ENCODE peak calls at places on chromosome 1, in nine cellular contexts. X is astrocyte, Q is PC-3, H is fibroblast of lung, G is neuronal stem cell, S is IMR-90, D is osteoblast, A is GM23338, T is hepatocyte. B is an unnamed sample.

GRCh38 chr1:21783679-21784603 is 992 bp upstream of the USP48 start:
- DNase-seq in X (peak; percentile 72), Q (no peak), H (peak; percentile 76), G (no peak), S (peak; percentile 83), D (peak; percentile 80), A (peak; percentile 99), T (peak; percentile 97), B (no peak)

GRCh38 chr1:44108241-44108640 is 10.4 kb upstream of the KLF17 start:
- DNase-seq in X (peak; percentile 78), Q (peak; percentile 18), H (peak; percentile 41), G (no peak), S (peak; percentile 67), D (peak; percentile 92), A (no peak), T (no peak), B (no peak)

GRCh38 chr1:8562222-8562621 is 244.3 kb downstream of the SLC45A1 start:
- DNase-seq in X (no peak), Q (no peak), H (no peak), G (no peak), S (no peak), D (no peak), A (no peak), T (no peak), B (no peak)

GRCh38 chr1:21866629-21867009 is 54.6 kb downstream of the LDLRAD2 start:
- DNase-seq in X (no peak), Q (peak; percentile 60), H (no peak), G (no peak), S (no peak), D (no peak), A (no peak), T (no peak), B (no peak)

GRCh38 chr1:194355488-194356106 is 1169.2 kb upstream of the B3GALT2 start:
- DNase-seq in X (no peak), Q (no peak), H (no peak), G (no peak), S (no peak), D (no peak), A (no peak), T (no peak), B (no peak)

GRCh38 chr1:6544831-6545230 is 9.5 kb downstream of the NOL9 start:
- DNase-seq in X (peak; percentile 84), Q (peak; percentile 78), H (no peak), G (no peak), S (peak; percentile 80), D (peak; percentile 93), A (no peak), T (no peak), B (no peak)

GRCh38 chr1:98323396-98323795 is 338.1 kb upstream of the SNX7 start:
- DNase-seq in X (peak; percentile 88), Q (peak; percentile 89), H (peak; percentile 87), G (no peak), S (peak; percentile 82), D (peak; percentile 91), A (no peak), T (no peak), B (peak; percentile 39)

GRCh38 chr1:41679531-41679930 is 195.0 kb upstream of the EDN2 start:
- DNase-seq in X (no peak), Q (no peak), H (no peak), G (no peak), S (no peak), D (no peak), A (no peak), T (no peak), B (no peak)

GRCh38 chr1:7940745-7941436 is at the start of gene TNFRSF9:
- DNase-seq in X (peak; percentile 61), Q (peak; percentile 38), H (no peak), G (no peak), S (peak; percentile 54), D (no peak), A (no peak), T (peak; percentile 61), B (no peak)

GRCh38 chr1:191696371-191696770 is 461.9 kb upstream of the RGS18 start:
- DNase-seq in X (no peak), Q (no peak), H (no peak), G (no peak), S (no peak), D (no peak), A (no peak), T (no peak), B (no peak)

GRCh38 chr1:191693797-191694196 is 464.5 kb upstream of the RGS18 start:
- DNase-seq in X (no peak), Q (no peak), H (no peak), G (no peak), S (no peak), D (no peak), A (no peak), T (no peak), B (no peak)

GRCh38 chr1:191690931-191691330 is 467.3 kb upstream of the RGS18 start:
- DNase-seq in X (no peak), Q (peak; percentile 35), H (no peak), G (no peak), S (no peak), D (no peak), A (no peak), T (peak; percentile 11), B (no peak)

GRCh38 chr1:191699343-191699742 is 458.9 kb upstream of the RGS18 start:
- DNase-seq in X (no peak), Q (no peak), H (no peak), G (no peak), S (no peak), D (no peak), A (no peak), T (no peak), B (no peak)

GRCh38 chr1:191695865-191696264 is 462.4 kb upstream of the RGS18 start:
- DNase-seq in X (no peak), Q (no peak), H (peak; percentile 34), G (no peak), S (no peak), D (no peak), A (no peak), T (no peak), B (no peak)
- H2AFZ ChIP-seq in X (no peak overlapping the region), Q (no peak overlapping the region), H (no peak overlapping the region), G (no peak overlapping the region), S (no peak overlapping the region), D (no peak overlapping the region), A (no peak overlapping the region), T (no peak overlapping the region), B (no peak overlapping the region)

GRCh38 chr1:154137888-154138287 is 17.0 kb downstream of the NUP210L start:
- DNase-seq in X (no peak), Q (no peak), H (no peak), G (no peak), S (no peak), D (no peak), A (no peak), T (no peak), B (no peak)

GRCh38 chr1:154142358-154142757 is 12.5 kb downstream of the NUP210L start:
- DNase-seq in X (no peak), Q (no peak), H (no peak), G (no peak), S (no peak), D (no peak), A (no peak), T (no peak), B (no peak)

GRCh38 chr1:154145986-154146385 is 8.9 kb downstream of the NUP210L start:
- DNase-seq in X (no peak), Q (peak; percentile 34), H (no peak), G (no peak), S (no peak), D (no peak), A (peak; percentile 37), T (no peak), B (no peak)

DNA sequence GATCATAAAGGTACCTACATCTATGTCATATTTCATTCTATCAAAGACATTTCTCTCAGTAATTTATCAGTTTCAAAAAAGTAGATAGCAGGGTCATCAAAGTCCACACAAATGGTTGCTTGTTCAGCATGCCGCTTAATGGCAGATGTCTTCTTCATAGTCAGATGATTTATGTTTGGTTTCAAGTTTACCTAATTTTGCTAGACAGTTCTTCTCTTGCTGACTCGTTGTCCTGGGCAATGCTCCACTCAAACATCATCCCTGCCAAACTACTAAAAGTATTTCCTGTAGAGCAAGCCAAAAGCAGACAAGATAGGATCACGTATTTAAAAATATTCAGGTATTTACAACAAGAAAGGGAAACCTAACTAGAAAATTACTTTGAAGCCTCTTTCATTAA is 13.6 kb downstream of the NUP210L start:
- DNase-seq in X (peak; percentile 24), Q (peak; percentile 37), H (no peak), G (no peak), S (peak; percentile 51), D (no peak), A (no peak), T (no peak), B (no peak)
- H2AFZ ChIP-seq in X (no peak overlapping the region), Q (peak overlapping the region; percentile 11), H (no peak overlapping the region), G (no peak overlapping the region), S (no peak overlapping the region), D (no peak overlapping the region), A (no peak overlapping the region), T (no peak overlapping the region), B (no peak overlapping the region)

DNA sequence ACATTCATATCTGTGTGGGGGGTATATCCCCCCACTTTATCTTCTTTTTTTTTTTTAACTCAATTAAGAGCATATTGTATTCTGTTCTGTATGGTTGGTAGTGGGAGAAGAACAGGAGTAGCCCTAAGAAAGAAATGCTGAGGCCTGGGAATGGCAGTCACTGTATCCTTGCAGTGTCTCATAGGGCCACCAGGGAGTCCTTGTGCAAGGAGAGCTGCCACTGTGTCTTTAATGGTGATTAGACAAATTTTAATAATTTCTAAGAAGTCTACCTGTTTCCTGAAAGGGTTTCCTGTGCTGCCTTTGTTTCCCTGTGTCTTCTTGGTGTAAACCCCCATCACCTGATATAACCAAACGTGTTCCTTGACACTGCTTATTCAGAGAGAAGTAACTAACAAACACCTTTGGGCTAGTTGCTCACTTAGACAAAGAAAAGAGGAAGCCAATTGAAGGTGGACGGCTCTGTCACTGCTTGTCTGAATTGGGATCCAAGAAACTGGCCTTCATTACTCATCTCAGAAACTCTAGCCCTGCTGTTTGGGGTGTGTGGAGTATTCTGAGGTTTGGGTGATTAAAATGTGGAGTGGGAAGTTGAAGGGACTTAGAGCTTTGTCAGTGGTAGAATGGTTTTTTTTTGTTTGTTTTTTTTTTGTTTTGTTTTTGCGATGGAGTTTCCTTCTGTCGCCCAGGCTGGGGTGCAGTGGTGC is 15.2 kb downstream of the GIPC2 start:
- DNase-seq in X (no peak), Q (no peak), H (no peak), G (no peak), S (no peak), D (no peak), A (peak; percentile 26), T (no peak), B (no peak)
- H2AFZ ChIP-seq in X (no peak overlapping the region), Q (no peak overlapping the region), H (no peak overlapping the region), G (no peak overlapping the region), S (no peak overlapping the region), D (no peak overlapping the region), A (peak overlapping the region; percentile 9), T (no peak overlapping the region), B (peak overlapping the region; percentile 24)

DNA sequence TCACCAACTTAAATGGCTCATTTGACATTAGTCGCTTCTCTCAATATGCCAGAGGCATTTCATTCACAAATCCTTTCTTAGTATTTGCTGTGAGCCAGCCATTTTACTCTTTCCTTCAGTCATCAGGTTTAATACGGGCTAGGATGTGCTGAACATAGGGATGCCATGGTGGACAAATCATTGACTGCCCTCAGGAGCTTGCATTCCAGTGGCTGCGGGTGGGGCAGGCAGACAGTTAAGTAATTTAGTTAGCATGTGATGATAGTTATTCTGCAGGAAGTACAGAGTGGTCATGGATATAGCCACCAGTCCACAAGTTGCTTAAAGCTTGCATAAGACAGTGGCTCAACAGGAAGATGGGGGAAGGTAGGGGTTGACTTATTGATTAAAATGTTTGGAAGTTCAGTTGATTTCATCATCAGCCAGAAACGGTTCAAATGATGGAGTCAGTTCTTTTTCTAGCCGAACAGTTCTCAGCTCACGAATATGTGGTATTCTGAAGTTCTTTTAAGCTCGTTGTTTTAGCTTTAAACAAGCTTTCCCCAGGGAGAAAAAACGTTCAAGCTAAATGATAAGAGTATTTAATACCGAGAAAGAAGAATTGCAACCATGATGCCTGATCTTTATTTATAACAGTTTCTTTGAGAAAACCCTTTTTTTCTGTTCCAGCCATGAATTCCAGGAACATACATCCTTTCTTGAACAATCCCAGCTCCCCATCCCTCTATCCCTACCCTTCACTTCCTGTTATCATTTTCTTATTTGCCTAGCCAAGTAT is 1.4 kb downstream of the SLC22A15 start:
- DNase-seq in X (peak; percentile 6), Q (peak; percentile 56), H (peak; percentile 66), G (no peak), S (no peak), D (peak; percentile 78), A (peak; percentile 16), T (peak; percentile 30), B (peak; percentile 27)
- H2AFZ ChIP-seq in X (no peak overlapping the region), Q (peak overlapping the region; percentile 86), H (peak overlapping the region; percentile 69), G (no peak overlapping the region), S (no peak overlapping the region), D (peak overlapping the region; percentile 5), A (peak overlapping the region; percentile 80), T (no peak overlapping the region), B (peak overlapping the region; percentile 37)